ENCODE peak calls at places on chromosomes 1 and 21, in eight cellular contexts. X is SJSA1; L is heart left ventricle; J is aorta; N is PC-3; U is CD4-positive, alpha-beta T cell; C is endodermal cell; V is esophagus muscularis mucosa. P is an unnamed sample.

GRCh38 chr1:110383311-110383990 is 7.4 kb downstream of the SLC16A4 start:
- DNase-seq in X (no peak), V (no peak), C (no peak), U (no peak), L (no peak), J (no peak), N (peak), P (no peak)

GRCh38 chr1:212606734-212607205 is 1.8 kb upstream of the ATF3 start:
- DNase-seq in C (peak), V (no peak), U (peak), L (peak), J (peak), N (peak), X (no peak), P (no peak)

GRCh38 chr1:37574834-37575479 is 18.2 kb downstream of the DNALI1 start:
- DNase-seq in L (no peak), C (no peak), N (peak), V (no peak), J (no peak), X (peak), U (no peak), P (no peak)

GRCh38 chr1:184311580-184311979 is 75.2 kb upstream of the C1orf21 start:
- DNase-seq in X (no peak), N (no peak), V (no peak), C (no peak), U (no peak), J (no peak), L (no peak), P (no peak)

GRCh38 chr1:1101503-1101902 is 14.4 kb downstream of the C1orf159 start:
- DNase-seq in X (no peak), J (no peak), V (no peak), C (no peak), L (no peak), U (no peak), N (no peak), P (no peak)

GRCh38 chr1:204978782-204979181 is 64.2 kb upstream of the CNTN2 start:
- DNase-seq in X (no peak), U (no peak), V (no peak), L (no peak), C (no peak), N (no peak), J (no peak), P (no peak)

GRCh38 chr1:2073382-2074230 is 23.4 kb downstream of the PRKCZ start:
- DNase-seq in C (no peak), U (no peak), N (no peak), V (no peak), X (no peak), J (peak), L (peak), P (no peak)

GRCh38 chr1:51410568-51411460 is 80.5 kb upstream of the TTC39A start:
- DNase-seq in J (no peak), C (no peak), V (no peak), X (peak), N (no peak), U (no peak), L (no peak), P (no peak)

GRCh38 chr1:145714524-145715111 is 4.7 kb upstream of the CD160 start:
- DNase-seq in L (peak), C (no peak), U (no peak), V (no peak), N (no peak), J (no peak), X (no peak), P (no peak)

GRCh38 chr1:64963466-64963865 is 2.9 kb downstream of the JAK1 start:
- DNase-seq in X (no peak), U (no peak), V (no peak), N (no peak), J (no peak), C (no peak), L (no peak), P (no peak)

GRCh38 chr21:26900980-26901379 is 55.8 kb upstream of the ADAMTS1 start:
- DNase-seq in C (no peak), L (no peak), U (no peak), V (no peak), J (no peak), X (no peak), N (no peak), P (no peak)

GRCh38 chr1:23555225-23555801 is 4.0 kb downstream of the ID3 start:
- DNase-seq in U (no peak), N (no peak), L (peak), C (peak), J (no peak), V (no peak), X (peak), P (no peak)

GRCh38 chr1:71908313-71908712 is 374.0 kb downstream of the NEGR1 start:
- DNase-seq in J (no peak), U (no peak), C (no peak), N (no peak), V (no peak), L (no peak), X (no peak), P (no peak)

GRCh38 chr1:93411000-93411399 is 36.9 kb upstream of the FNBP1L start:
- DNase-seq in V (no peak), X (no peak), L (no peak), J (no peak), C (no peak), U (no peak), N (no peak), P (no peak)

GRCh38 chr21:25062061-25062460 is 545.2 kb downstream of the MRPL39 start:
- DNase-seq in V (no peak), C (no peak), J (no peak), U (no peak), N (no peak), L (no peak), X (no peak), P (no peak)

GRCh38 chr1:221664253-221664652 is 77.6 kb downstream of the DUSP10 start:
- DNase-seq in V (no peak), U (no peak), J (no peak), N (peak), X (no peak), L (no peak), C (no peak), P (no peak)

GRCh38 chr21:28136687-28137086 is 856.0 kb downstream of the LTN1 start:
- DNase-seq in N (peak), V (no peak), X (no peak), J (no peak), L (no peak), U (no peak), C (no peak), P (no peak)

GRCh38 chr1:229024528-229025119 is 246.3 kb upstream of the RAB4A start:
- DNase-seq in N (peak), X (peak), V (peak), C (peak), U (no peak), J (peak), L (peak), P (peak)

GRCh38 chr1:230342019-230342418 is 84.1 kb downstream of the PGBD5 start:
- DNase-seq in N (no peak), J (no peak), L (no peak), X (no peak), C (no peak), U (no peak), V (no peak), P (no peak)

GRCh38 chr1:5945445-5945844 is 46.8 kb downstream of the NPHP4 start:
- DNase-seq in X (no peak), N (no peak), J (no peak), V (no peak), L (no peak), U (no peak), C (no peak), P (no peak)

GRCh38 chr1:107184888-107185287 is 44.0 kb downstream of the NTNG1 start:
- DNase-seq in L (no peak), J (no peak), N (no peak), V (no peak), X (no peak), C (no peak), U (no peak), P (no peak)

GRCh38 chr1:89908993-89909436 is 85.9 kb upstream of the ZNF326 start:
- DNase-seq in L (peak), U (no peak), N (peak), X (peak), C (no peak), V (no peak), J (no peak), P (no peak)

GRCh38 chr1:79945391-79945790 is 938.9 kb upstream of the ADGRL4 start:
- DNase-seq in J (no peak), U (no peak), X (no peak), C (no peak), L (no peak), V (no peak), N (peak), P (no peak)

GRCh38 chr21:33058468-33059318 is 11.2 kb upstream of the OLIG1 start:
- DNase-seq in X (no peak), L (peak), J (no peak), V (no peak), C (no peak), N (no peak), U (no peak), P (no peak)

DNA sequence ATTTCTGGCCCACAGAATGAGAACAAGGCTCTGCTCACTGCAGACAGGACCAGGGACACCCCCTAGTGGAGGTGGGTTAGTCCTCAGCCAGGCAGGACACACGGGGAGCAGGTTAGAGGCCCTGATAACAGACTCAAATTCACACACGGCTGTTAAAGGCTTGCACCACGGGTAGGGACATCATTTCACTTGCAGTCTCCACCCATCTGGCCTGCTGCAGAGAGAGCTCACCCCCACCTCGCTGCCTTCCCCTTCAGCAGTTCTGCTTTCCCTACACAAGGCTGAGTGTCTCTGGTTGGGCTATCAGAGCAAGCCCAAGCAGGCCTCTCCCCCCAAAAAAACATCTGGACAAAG is 20.6 kb downstream of the MEF2D start:
- DNase-seq in J (no peak), V (no peak), X (no peak), C (peak), L (no peak), U (no peak), N (no peak), P (no peak)
- H3K27ac ChIP-seq in J (no peak), V (peak), X (no peak), C (no peak), L (peak), U (no peak), N (no peak), P (no peak)

GRCh38 chr1:234716907-234717375 is 107.0 kb upstream of the IRF2BP2 start:
- DNase-seq in C (no peak), J (peak), L (no peak), U (no peak), V (no peak), X (no peak), N (no peak), P (no peak)
- H3K27ac ChIP-seq in C (no peak), J (no peak), L (peak), U (no peak), V (peak), X (no peak), N (no peak), P (no peak)

GRCh38 chr1:17672226-17672625 is 82.9 kb upstream of the ACTL8 start:
- DNase-seq in C (no peak), X (no peak), V (no peak), J (no peak), L (no peak), N (no peak), U (no peak), P (no peak)

GRCh38 chr1:17671314-17671705 is 83.8 kb upstream of the ACTL8 start:
- DNase-seq in N (no peak), J (no peak), L (no peak), U (no peak), V (no peak), C (no peak), X (no peak), P (no peak)

GRCh38 chr1:17673335-17674075 is 81.6 kb upstream of the ACTL8 start:
- DNase-seq in J (no peak), U (no peak), C (no peak), L (no peak), V (no peak), X (no peak), N (no peak), P (no peak)

GRCh38 chr1:17670587-17671313 is 84.4 kb upstream of the ACTL8 start:
- DNase-seq in U (no peak), X (no peak), C (no peak), N (no peak), J (no peak), V (no peak), L (no peak), P (no peak)

GRCh38 chr1:17671741-17672140 is 83.4 kb upstream of the ACTL8 start:
- DNase-seq in X (no peak), J (no peak), C (peak), V (no peak), U (no peak), L (no peak), N (no peak), P (no peak)
- H3K27ac ChIP-seq in X (no peak), J (no peak), C (peak), V (no peak), U (no peak), L (no peak), N (no peak), P (no peak)

DNA sequence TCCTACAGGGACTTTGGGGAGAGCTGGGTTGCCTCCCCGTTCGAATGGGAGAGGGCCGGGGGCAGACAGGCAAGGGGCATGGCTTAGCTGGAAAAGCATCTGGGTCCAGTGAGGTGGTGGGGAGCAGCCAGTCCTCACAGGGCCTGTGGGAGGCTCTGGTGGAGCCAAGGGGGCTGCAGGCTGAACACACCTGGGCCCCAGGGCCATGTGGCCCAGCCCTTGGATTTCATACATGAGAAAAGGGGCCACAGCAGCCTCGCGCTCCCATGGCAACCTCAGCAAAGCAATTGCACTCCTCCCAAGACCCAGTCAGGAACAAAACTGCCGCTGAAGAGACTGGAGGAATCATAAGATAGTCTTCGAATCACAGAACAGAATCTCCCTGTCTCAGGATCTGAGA is 24.7 kb downstream of the LRP8 start:
- DNase-seq in C (no peak), L (no peak), J (no peak), N (no peak), X (no peak), U (no peak), V (no peak), P (no peak)
- H3K27ac ChIP-seq in C (peak), L (no peak), J (no peak), N (no peak), X (no peak), U (no peak), V (no peak), P (no peak)

GRCh38 chr1:44806704-44807363 is at the start of gene DYNLT4:
- DNase-seq in L (no peak), X (no peak), C (no peak), J (no peak), V (no peak), N (no peak), U (no peak), P (no peak)
- H3K27ac ChIP-seq in L (peak), X (peak), C (peak), J (peak), V (peak), N (peak), U (peak), P (peak)

GRCh38 chr1:239803666-239804228 is 287.9 kb upstream of the FMN2 start:
- DNase-seq in U (no peak), N (no peak), C (no peak), L (no peak), V (no peak), X (no peak), J (no peak), P (no peak)

GRCh38 chr1:239804265-239804664 is 287.4 kb upstream of the FMN2 start:
- DNase-seq in C (no peak), V (no peak), N (no peak), U (no peak), X (no peak), L (no peak), J (no peak), P (no peak)

GRCh38 chr1:239805042-239805441 is 286.6 kb upstream of the FMN2 start:
- DNase-seq in X (no peak), U (no peak), C (no peak), N (no peak), V (no peak), L (no peak), J (no peak), P (no peak)

GRCh38 chr1:239806900-239807299 is 284.8 kb upstream of the FMN2 start:
- DNase-seq in C (no peak), J (no peak), V (no peak), N (no peak), L (no peak), U (no peak), X (no peak), P (no peak)

GRCh38 chr1:239805888-239806772 is 285.6 kb upstream of the FMN2 start:
- DNase-seq in L (no peak), U (no peak), V (no peak), C (no peak), J (no peak), X (no peak), N (no peak), P (no peak)
- H3K27ac ChIP-seq in L (no peak), U (no peak), V (peak), C (no peak), J (no peak), X (no peak), N (no peak), P (no peak)

GRCh38 chr1:8903410-8903809 is 24.9 kb upstream of the ENO1 start:
- DNase-seq in V (no peak), J (no peak), C (no peak), X (no peak), L (no peak), N (peak), U (no peak), P (no peak)
- H3K27ac ChIP-seq in V (peak), J (peak), C (no peak), X (no peak), L (no peak), N (peak), U (no peak), P (peak)

GRCh38 chr1:8002329-8003320 is 23.5 kb downstream of the ERRFI1 start:
- DNase-seq in C (no peak), L (no peak), V (no peak), N (no peak), U (no peak), J (no peak), X (no peak), P (no peak)
- H3K27ac ChIP-seq in C (no peak), L (no peak), V (peak), N (peak), U (no peak), J (no peak), X (no peak), P (peak)